ENCODE peak calls at places on chromosomes 2 and 18, in seven cellular contexts. One of them, this sample, is unnamed.

GRCh38 chr2:95346236-95346737 is 49.1 kb downstream of the KCNIP3 start:
- DNase-seq in neuronal stem cell: peak; percentile 29
- DNase-seq in tibial nerve: peak; percentile 49
- DNase-seq in PC-9: no peak
- DNase-seq in IMR-90: peak; percentile 29
- DNase-seq in fibroblast of lung: peak; percentile 66
- DNase-seq in adrenal gland: peak; percentile 40
- DNase-seq in this sample: peak; percentile 63

GRCh38 chr2:14479486-14479885 is 153.0 kb upstream of the LRATD1 start:
- DNase-seq in neuronal stem cell: no peak
- DNase-seq in tibial nerve: no peak
- DNase-seq in PC-9: no peak
- DNase-seq in IMR-90: no peak
- DNase-seq in fibroblast of lung: no peak
- DNase-seq in adrenal gland: no peak
- DNase-seq in this sample: no peak

GRCh38 chr2:113791697-113792590 is 35.5 kb upstream of the SLC35F5 start:
- DNase-seq in neuronal stem cell: no peak
- DNase-seq in tibial nerve: no peak
- DNase-seq in PC-9: no peak
- DNase-seq in IMR-90: peak; percentile 32
- DNase-seq in fibroblast of lung: no peak
- DNase-seq in adrenal gland: no peak
- DNase-seq in this sample: no peak

GRCh38 chr2:181178130-181178529 is 197.7 kb downstream of the UBE2E3 start:
- DNase-seq in neuronal stem cell: no peak
- DNase-seq in tibial nerve: no peak
- DNase-seq in PC-9: no peak
- DNase-seq in IMR-90: no peak
- DNase-seq in fibroblast of lung: no peak
- DNase-seq in adrenal gland: no peak
- DNase-seq in this sample: no peak

GRCh38 chr2:64327510-64328414 is 126.2 kb upstream of the LGALSL start:
- DNase-seq in neuronal stem cell: no peak
- DNase-seq in tibial nerve: no peak
- DNase-seq in PC-9: no peak
- DNase-seq in IMR-90: no peak
- DNase-seq in fibroblast of lung: peak; percentile 30
- DNase-seq in adrenal gland: peak; percentile 24
- DNase-seq in this sample: peak; percentile 61

GRCh38 chr2:239814136-239814916 is 210.8 kb downstream of the NDUFA10 start:
- DNase-seq in neuronal stem cell: no peak
- DNase-seq in tibial nerve: no peak
- DNase-seq in PC-9: no peak
- DNase-seq in IMR-90: no peak
- DNase-seq in fibroblast of lung: no peak
- DNase-seq in adrenal gland: no peak
- DNase-seq in this sample: peak; percentile 48

GRCh38 chr18:725641-726040 is 13.2 kb upstream of the ENOSF1 start:
- DNase-seq in neuronal stem cell: no peak
- DNase-seq in tibial nerve: no peak
- DNase-seq in PC-9: no peak
- DNase-seq in IMR-90: no peak
- DNase-seq in fibroblast of lung: no peak
- DNase-seq in adrenal gland: no peak
- DNase-seq in this sample: no peak

GRCh38 chr2:41750829-41751228 is 297.0 kb upstream of the PKDCC start:
- DNase-seq in neuronal stem cell: no peak
- DNase-seq in tibial nerve: no peak
- DNase-seq in PC-9: no peak
- DNase-seq in IMR-90: no peak
- DNase-seq in fibroblast of lung: no peak
- DNase-seq in adrenal gland: no peak
- DNase-seq in this sample: no peak

GRCh38 chr2:6071536-6071935 is 379.4 kb downstream of the SOX11 start:
- DNase-seq in neuronal stem cell: no peak
- DNase-seq in tibial nerve: no peak
- DNase-seq in PC-9: no peak
- DNase-seq in IMR-90: no peak
- DNase-seq in fibroblast of lung: no peak
- DNase-seq in adrenal gland: no peak
- DNase-seq in this sample: no peak

GRCh38 chr18:369224-370010 is 101.6 kb upstream of the THOC1 start:
- DNase-seq in neuronal stem cell: no peak
- DNase-seq in tibial nerve: no peak
- DNase-seq in PC-9: no peak
- DNase-seq in IMR-90: peak; percentile 32
- DNase-seq in fibroblast of lung: no peak
- DNase-seq in adrenal gland: no peak
- DNase-seq in this sample: no peak

GRCh38 chr2:128410035-128410757 is 91.5 kb upstream of the HS6ST1 start:
- DNase-seq in neuronal stem cell: no peak
- DNase-seq in tibial nerve: no peak
- DNase-seq in PC-9: no peak
- DNase-seq in IMR-90: no peak
- DNase-seq in fibroblast of lung: no peak
- DNase-seq in adrenal gland: no peak
- DNase-seq in this sample: no peak

GRCh38 chr2:68719912-68720311 is 14.7 kb upstream of the ARHGAP25 start:
- DNase-seq in neuronal stem cell: no peak
- DNase-seq in tibial nerve: no peak
- DNase-seq in PC-9: no peak
- DNase-seq in IMR-90: no peak
- DNase-seq in fibroblast of lung: no peak
- DNase-seq in adrenal gland: no peak
- DNase-seq in this sample: no peak

GRCh38 chr2:32678825-32679224 is 51.0 kb downstream of the TTC27 start:
- DNase-seq in neuronal stem cell: no peak
- DNase-seq in tibial nerve: no peak
- DNase-seq in PC-9: no peak
- DNase-seq in IMR-90: peak; percentile 73
- DNase-seq in fibroblast of lung: peak; percentile 81
- DNase-seq in adrenal gland: no peak
- DNase-seq in this sample: no peak

GRCh38 chr2:68994864-68995263 is 18.1 kb upstream of the ANTXR1 start:
- DNase-seq in neuronal stem cell: no peak
- DNase-seq in tibial nerve: peak; percentile 28
- DNase-seq in PC-9: peak; percentile 43
- DNase-seq in IMR-90: peak; percentile 33
- DNase-seq in fibroblast of lung: peak; percentile 38
- DNase-seq in adrenal gland: no peak
- DNase-seq in this sample: no peak

GRCh38 chr2:71001592-71002570 is 7.2 kb upstream of the TEX261 start:
- DNase-seq in neuronal stem cell: peak; percentile 73
- DNase-seq in tibial nerve: no peak
- DNase-seq in PC-9: no peak
- DNase-seq in IMR-90: no peak
- DNase-seq in fibroblast of lung: no peak
- DNase-seq in adrenal gland: no peak
- DNase-seq in this sample: no peak

GRCh38 chr18:63286926-63287325 is 32.6 kb downstream of the BCL2 start:
- DNase-seq in neuronal stem cell: no peak
- DNase-seq in tibial nerve: no peak
- DNase-seq in PC-9: no peak
- DNase-seq in IMR-90: no peak
- DNase-seq in fibroblast of lung: no peak
- DNase-seq in adrenal gland: no peak
- DNase-seq in this sample: no peak

GRCh38 chr2:118853129-118853640 is 5.7 kb upstream of the EN1 start:
- DNase-seq in neuronal stem cell: no peak
- DNase-seq in tibial nerve: no peak
- DNase-seq in PC-9: no peak
- DNase-seq in IMR-90: no peak
- DNase-seq in fibroblast of lung: no peak
- DNase-seq in adrenal gland: no peak
- DNase-seq in this sample: no peak
- H3K27me3 ChIP-seq in neuronal stem cell: peaks cover 100% of the 10 kb centered on the region
- H3K27me3 ChIP-seq in tibial nerve: peaks cover 2% of the 10 kb centered on the region
- H3K27me3 ChIP-seq in PC-9: peaks cover 64% of the 10 kb centered on the region
- H3K27me3 ChIP-seq in IMR-90: peaks cover 95% of the 10 kb centered on the region
- H3K27me3 ChIP-seq in fibroblast of lung: peaks cover 96% of the 10 kb centered on the region
- H3K27me3 ChIP-seq in adrenal gland: peaks cover 96% of the 10 kb centered on the region
- H3K27me3 ChIP-seq in this sample: peaks cover 96% of the 10 kb centered on the region

DNA sequence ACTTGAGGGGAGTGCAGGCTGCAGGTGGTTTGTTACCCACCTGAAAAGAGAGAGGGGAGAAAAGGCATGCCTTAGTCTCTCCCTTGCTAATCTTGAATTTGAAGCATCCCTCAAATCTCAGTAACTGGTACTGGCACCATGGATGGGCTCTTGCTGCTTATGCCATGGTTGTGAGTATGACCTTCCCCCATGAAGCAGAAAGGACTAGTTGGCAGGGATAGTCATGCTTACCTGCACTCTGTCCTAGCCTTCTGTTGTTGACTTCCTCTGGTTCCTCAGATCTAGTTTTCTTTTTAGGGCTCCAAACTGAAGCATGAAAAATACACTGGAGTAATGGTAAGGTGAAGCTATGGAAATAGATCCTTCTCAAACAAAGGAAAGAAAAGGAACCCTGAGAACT is 191.2 kb downstream of the SPAG16 start:
- DNase-seq in neuronal stem cell: no peak
- DNase-seq in tibial nerve: no peak
- DNase-seq in PC-9: no peak
- DNase-seq in IMR-90: peak; percentile 1
- DNase-seq in fibroblast of lung: no peak
- DNase-seq in adrenal gland: no peak
- DNase-seq in this sample: no peak
- H3K9me3 ChIP-seq in neuronal stem cell: peaks cover 10% of the 10 kb centered on the region
- H3K9me3 ChIP-seq in tibial nerve: no peaks in the 10 kb centered on the region
- H3K9me3 ChIP-seq in PC-9: no peaks in the 10 kb centered on the region
- H3K9me3 ChIP-seq in IMR-90: peaks cover 6% of the 10 kb centered on the region
- H3K9me3 ChIP-seq in fibroblast of lung: no peaks in the 10 kb centered on the region
- H3K9me3 ChIP-seq in adrenal gland: no peaks in the 10 kb centered on the region
- H3K9me3 ChIP-seq in this sample: peaks cover 29% of the 10 kb centered on the region

GRCh38 chr2:240999001-240999791 is 778 bp downstream of the SNED1 start:
- DNase-seq in neuronal stem cell: no peak
- DNase-seq in tibial nerve: peak; percentile 12
- DNase-seq in PC-9: no peak
- DNase-seq in IMR-90: no peak
- DNase-seq in fibroblast of lung: no peak
- DNase-seq in adrenal gland: peak; percentile 64
- DNase-seq in this sample: peak; percentile 57
- H3K27me3 ChIP-seq in neuronal stem cell: peaks cover 76% of the 10 kb centered on the region
- H3K27me3 ChIP-seq in tibial nerve: no peaks in the 10 kb centered on the region
- H3K27me3 ChIP-seq in PC-9: peaks cover 19% of the 10 kb centered on the region
- H3K27me3 ChIP-seq in IMR-90: no peaks in the 10 kb centered on the region
- H3K27me3 ChIP-seq in fibroblast of lung: no peaks in the 10 kb centered on the region
- H3K27me3 ChIP-seq in adrenal gland: no peaks in the 10 kb centered on the region
- H3K27me3 ChIP-seq in this sample: peaks cover 4% of the 10 kb centered on the region

GRCh38 chr2:20111311-20112131 is 60.1 kb upstream of the LAPTM4A start:
- DNase-seq in neuronal stem cell: no peak
- DNase-seq in tibial nerve: no peak
- DNase-seq in PC-9: no peak
- DNase-seq in IMR-90: no peak
- DNase-seq in fibroblast of lung: no peak
- DNase-seq in adrenal gland: no peak
- DNase-seq in this sample: no peak
- H3K9me3 ChIP-seq in neuronal stem cell: no peaks in the 10 kb centered on the region
- H3K9me3 ChIP-seq in tibial nerve: no peaks in the 10 kb centered on the region
- H3K9me3 ChIP-seq in PC-9: no peaks in the 10 kb centered on the region
- H3K9me3 ChIP-seq in IMR-90: peaks cover 3% of the 10 kb centered on the region
- H3K9me3 ChIP-seq in fibroblast of lung: no peaks in the 10 kb centered on the region
- H3K9me3 ChIP-seq in adrenal gland: no peaks in the 10 kb centered on the region
- H3K9me3 ChIP-seq in this sample: no peaks in the 10 kb centered on the region

GRCh38 chr2:27262379-27263286 is at the start of gene SLC30A3:
- DNase-seq in neuronal stem cell: peak; percentile 37
- DNase-seq in tibial nerve: peak; percentile 23
- DNase-seq in PC-9: no peak
- DNase-seq in IMR-90: no peak
- DNase-seq in fibroblast of lung: peak; percentile 28
- DNase-seq in adrenal gland: peak; percentile 45
- DNase-seq in this sample: peak; percentile 74

GRCh38 chr2:27264753-27265535 is 2.1 kb upstream of the SLC30A3 start:
- DNase-seq in neuronal stem cell: peak; percentile 73
- DNase-seq in tibial nerve: no peak
- DNase-seq in PC-9: no peak
- DNase-seq in IMR-90: peak; percentile 35
- DNase-seq in fibroblast of lung: peak; percentile 31
- DNase-seq in adrenal gland: peak; percentile 52
- DNase-seq in this sample: peak; percentile 72

GRCh38 chr2:27263287-27264252 is 723 bp upstream of the SLC30A3 start:
- DNase-seq in neuronal stem cell: no peak
- DNase-seq in tibial nerve: no peak
- DNase-seq in PC-9: no peak
- DNase-seq in IMR-90: no peak
- DNase-seq in fibroblast of lung: no peak
- DNase-seq in adrenal gland: no peak
- DNase-seq in this sample: no peak

GRCh38 chr2:27265536-27265870 is 2.7 kb upstream of the SLC30A3 start:
- DNase-seq in neuronal stem cell: no peak
- DNase-seq in tibial nerve: no peak
- DNase-seq in PC-9: no peak
- DNase-seq in IMR-90: no peak
- DNase-seq in fibroblast of lung: no peak
- DNase-seq in adrenal gland: no peak
- DNase-seq in this sample: no peak

DNA sequence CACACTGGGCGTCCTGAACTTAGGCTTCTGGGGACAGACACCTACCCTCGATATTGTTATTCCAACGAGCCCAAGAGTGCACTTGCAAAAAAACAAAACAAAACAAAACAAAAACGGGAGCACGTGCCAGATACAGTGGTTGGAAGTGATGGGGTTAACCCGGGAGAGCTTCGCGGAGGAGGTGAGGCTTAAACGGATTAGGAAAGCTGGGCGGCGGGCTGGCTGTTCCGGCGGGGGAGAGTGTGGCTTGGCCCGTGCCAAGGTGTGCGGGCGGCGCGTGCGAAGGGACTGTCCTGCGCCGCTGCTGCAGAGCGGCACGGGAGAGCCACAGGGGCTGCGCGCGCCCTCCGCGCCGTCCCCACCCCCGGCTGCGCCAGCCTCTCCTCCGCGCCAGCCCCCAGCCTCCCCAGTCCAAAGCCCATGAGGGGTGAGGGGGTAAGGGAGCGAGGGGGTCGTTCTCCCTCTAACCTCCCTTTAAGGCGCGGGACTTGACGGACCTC is 1.5 kb upstream of the SLC30A3 start:
- DNase-seq in neuronal stem cell: no peak
- DNase-seq in tibial nerve: no peak
- DNase-seq in PC-9: no peak
- DNase-seq in IMR-90: no peak
- DNase-seq in fibroblast of lung: no peak
- DNase-seq in adrenal gland: no peak
- DNase-seq in this sample: no peak
- H3K27me3 ChIP-seq in neuronal stem cell: peaks cover 93% of the 10 kb centered on the region
- H3K27me3 ChIP-seq in tibial nerve: no peaks in the 10 kb centered on the region
- H3K27me3 ChIP-seq in PC-9: peaks cover 58% of the 10 kb centered on the region
- H3K27me3 ChIP-seq in IMR-90: peaks cover 82% of the 10 kb centered on the region
- H3K27me3 ChIP-seq in fibroblast of lung: peaks cover 80% of the 10 kb centered on the region
- H3K27me3 ChIP-seq in adrenal gland: peaks cover 7% of the 10 kb centered on the region
- H3K27me3 ChIP-seq in this sample: peaks cover 83% of the 10 kb centered on the region

DNA sequence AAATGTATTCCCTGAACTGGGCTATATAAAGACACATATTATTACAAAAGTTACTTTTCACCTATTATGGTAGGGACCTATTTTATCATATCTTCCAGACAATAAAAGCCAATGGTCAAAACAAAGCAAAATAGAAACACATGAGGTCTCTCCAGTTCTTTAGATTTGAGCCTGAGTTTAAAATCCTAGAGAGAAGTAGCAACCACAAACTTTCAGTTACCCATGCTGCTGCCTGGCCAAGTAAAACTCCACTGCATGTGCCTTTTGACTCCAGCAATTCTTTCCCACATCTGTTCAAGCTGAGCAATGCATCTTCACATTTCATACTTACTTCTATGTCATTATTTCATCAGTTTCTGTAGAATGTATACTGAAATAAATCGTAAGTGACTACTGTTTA is 405.3 kb downstream of the STK39 start:
- DNase-seq in neuronal stem cell: no peak
- DNase-seq in tibial nerve: no peak
- DNase-seq in PC-9: no peak
- DNase-seq in IMR-90: no peak
- DNase-seq in fibroblast of lung: no peak
- DNase-seq in adrenal gland: no peak
- DNase-seq in this sample: no peak
- H3K9me3 ChIP-seq in neuronal stem cell: no peaks in the 10 kb centered on the region
- H3K9me3 ChIP-seq in tibial nerve: no peaks in the 10 kb centered on the region
- H3K9me3 ChIP-seq in PC-9: no peaks in the 10 kb centered on the region
- H3K9me3 ChIP-seq in IMR-90: no peaks in the 10 kb centered on the region
- H3K9me3 ChIP-seq in fibroblast of lung: no peaks in the 10 kb centered on the region
- H3K9me3 ChIP-seq in adrenal gland: no peaks in the 10 kb centered on the region
- H3K9me3 ChIP-seq in this sample: no peaks in the 10 kb centered on the region